ENCODE peak calls at places on chromosomes 16 and 17, in seven cellular contexts. One of them, this sample, is unnamed.

GRCh38 chr17:13671771-13672170 is 70.0 kb upstream of the HS3ST3A1 start:
- DNase-seq in GM12878: no peak
- DNase-seq in HepG2: no peak
- DNase-seq in H1: no peak
- DNase-seq in NT2/D1: no peak
- DNase-seq in HCT116: no peak
- DNase-seq in SK-N-SH: no peak
- DNase-seq in this sample: no peak

GRCh38 chr16:89038811-89039735 is 54.6 kb upstream of the ACSF3 start:
- DNase-seq in HepG2: no peak
- DNase-seq in GM12878: no peak
- DNase-seq in SK-N-SH: no peak
- DNase-seq in NT2/D1: no peak
- DNase-seq in HCT116: no peak
- DNase-seq in H1: no peak
- DNase-seq in this sample: no peak

GRCh38 chr16:56849690-56850680 is 15.0 kb upstream of the SLC12A3 start:
- DNase-seq in HCT116: no peak
- DNase-seq in NT2/D1: no peak
- DNase-seq in H1: no peak
- DNase-seq in GM12878: no peak
- DNase-seq in HepG2: peak
- DNase-seq in SK-N-SH: no peak
- DNase-seq in this sample: no peak

GRCh38 chr17:77867976-77868713 is 90.4 kb upstream of the TNRC6C start:
- DNase-seq in HepG2: no peak
- DNase-seq in SK-N-SH: no peak
- DNase-seq in GM12878: no peak
- DNase-seq in HCT116: no peak
- DNase-seq in H1: no peak
- DNase-seq in NT2/D1: no peak
- DNase-seq in this sample: no peak

GRCh38 chr16:19896951-19897350 is 12.3 kb upstream of the GPRC5B start:
- DNase-seq in HCT116: no peak
- DNase-seq in SK-N-SH: no peak
- DNase-seq in GM12878: no peak
- DNase-seq in NT2/D1: no peak
- DNase-seq in HepG2: no peak
- DNase-seq in H1: no peak
- DNase-seq in this sample: no peak

GRCh38 chr17:21239680-21240374 is 13.4 kb downstream of the NATD1 start:
- DNase-seq in HepG2: peak
- DNase-seq in H1: peak
- DNase-seq in HCT116: no peak
- DNase-seq in GM12878: no peak
- DNase-seq in SK-N-SH: peak
- DNase-seq in NT2/D1: no peak
- DNase-seq in this sample: peak

GRCh38 chr16:75591001-75591852 is 25.0 kb downstream of the GABARAPL2 start:
- DNase-seq in SK-N-SH: peak
- DNase-seq in HCT116: no peak
- DNase-seq in GM12878: no peak
- DNase-seq in NT2/D1: no peak
- DNase-seq in H1: no peak
- DNase-seq in HepG2: no peak
- DNase-seq in this sample: peak

GRCh38 chr17:57284583-57284982 is 28.3 kb downstream of the MSI2 start:
- DNase-seq in H1: no peak
- DNase-seq in HCT116: no peak
- DNase-seq in HepG2: no peak
- DNase-seq in SK-N-SH: no peak
- DNase-seq in GM12878: no peak
- DNase-seq in NT2/D1: no peak
- DNase-seq in this sample: peak

GRCh38 chr17:79003661-79004411 is 5.7 kb downstream of the CANT1 start:
- DNase-seq in SK-N-SH: no peak
- DNase-seq in NT2/D1: no peak
- DNase-seq in HCT116: no peak
- DNase-seq in H1: no peak
- DNase-seq in GM12878: no peak
- DNase-seq in HepG2: no peak
- DNase-seq in this sample: no peak

GRCh38 chr16:84069540-84069939 is 26.9 kb upstream of the SLC38A8 start:
- DNase-seq in HepG2: no peak
- DNase-seq in NT2/D1: no peak
- DNase-seq in H1: no peak
- DNase-seq in HCT116: no peak
- DNase-seq in SK-N-SH: no peak
- DNase-seq in GM12878: no peak
- DNase-seq in this sample: no peak

GRCh38 chr16:35562471-35562870 is 2103.1 kb downstream of the TP53TG3F start:
- DNase-seq in HepG2: no peak
- DNase-seq in HCT116: no peak
- DNase-seq in SK-N-SH: no peak
- DNase-seq in NT2/D1: no peak
- DNase-seq in GM12878: no peak
- DNase-seq in H1: no peak
- DNase-seq in this sample: no peak

GRCh38 chr17:78484300-78485159 is 92.7 kb downstream of the DNAH17 start:
- DNase-seq in NT2/D1: no peak
- DNase-seq in H1: peak
- DNase-seq in GM12878: no peak
- DNase-seq in HCT116: peak
- DNase-seq in SK-N-SH: no peak
- DNase-seq in HepG2: no peak
- DNase-seq in this sample: peak

GRCh38 chr17:49901460-49902331 is 53.8 kb upstream of the TAC4 start:
- DNase-seq in H1: no peak
- DNase-seq in NT2/D1: no peak
- DNase-seq in SK-N-SH: peak
- DNase-seq in GM12878: no peak
- DNase-seq in HCT116: peak
- DNase-seq in HepG2: peak
- DNase-seq in this sample: peak

GRCh38 chr16:76541062-76541461 is 263.9 kb downstream of the CNTNAP4 start:
- DNase-seq in NT2/D1: no peak
- DNase-seq in HCT116: no peak
- DNase-seq in SK-N-SH: no peak
- DNase-seq in GM12878: no peak
- DNase-seq in H1: no peak
- DNase-seq in HepG2: no peak
- DNase-seq in this sample: no peak

GRCh38 chr17:16141685-16142084 is 73.6 kb downstream of the NCOR1 start:
- DNase-seq in HCT116: no peak
- DNase-seq in SK-N-SH: no peak
- DNase-seq in HepG2: no peak
- DNase-seq in GM12878: no peak
- DNase-seq in H1: no peak
- DNase-seq in NT2/D1: no peak
- DNase-seq in this sample: no peak

GRCh38 chr17:47604268-47604927 is 45.3 kb upstream of the KPNB1 start:
- DNase-seq in H1: no peak
- DNase-seq in NT2/D1: no peak
- DNase-seq in HepG2: no peak
- DNase-seq in HCT116: no peak
- DNase-seq in SK-N-SH: peak
- DNase-seq in GM12878: no peak
- DNase-seq in this sample: no peak

GRCh38 chr17:56793947-56794346 is 39.8 kb downstream of the C17orf67 start:
- DNase-seq in NT2/D1: no peak
- DNase-seq in H1: no peak
- DNase-seq in GM12878: no peak
- DNase-seq in HepG2: no peak
- DNase-seq in SK-N-SH: no peak
- DNase-seq in HCT116: no peak
- DNase-seq in this sample: no peak

GRCh38 chr16:76653390-76654026 is 376.3 kb downstream of the CNTNAP4 start:
- DNase-seq in H1: no peak
- DNase-seq in HepG2: peak
- DNase-seq in GM12878: peak
- DNase-seq in NT2/D1: peak
- DNase-seq in SK-N-SH: peak
- DNase-seq in HCT116: no peak
- DNase-seq in this sample: peak

GRCh38 chr16:61274211-61274610 is 762.0 kb downstream of the CDH8 start:
- DNase-seq in H1: no peak
- DNase-seq in HCT116: no peak
- DNase-seq in SK-N-SH: no peak
- DNase-seq in GM12878: no peak
- DNase-seq in NT2/D1: no peak
- DNase-seq in HepG2: no peak
- DNase-seq in this sample: no peak

GRCh38 chr17:51425793-51426192 is 165.4 kb downstream of the UTP18 start:
- DNase-seq in SK-N-SH: no peak
- DNase-seq in GM12878: no peak
- DNase-seq in NT2/D1: no peak
- DNase-seq in HepG2: no peak
- DNase-seq in H1: no peak
- DNase-seq in HCT116: no peak
- DNase-seq in this sample: no peak

GRCh38 chr16:16928532-16929101 is 542.1 kb downstream of the XYLT1 start:
- DNase-seq in GM12878: no peak
- DNase-seq in NT2/D1: no peak
- DNase-seq in H1: no peak
- DNase-seq in HCT116: no peak
- DNase-seq in HepG2: no peak
- DNase-seq in SK-N-SH: no peak
- DNase-seq in this sample: no peak

GRCh38 chr17:65041518-65041917 is 15.0 kb downstream of the GNA13 start:
- DNase-seq in H1: no peak
- DNase-seq in HepG2: no peak
- DNase-seq in HCT116: no peak
- DNase-seq in NT2/D1: no peak
- DNase-seq in SK-N-SH: no peak
- DNase-seq in GM12878: no peak
- DNase-seq in this sample: no peak

GRCh38 chr16:9966569-9967157 is 215.6 kb downstream of the GRIN2A start:
- DNase-seq in H1: no peak
- DNase-seq in HCT116: no peak
- DNase-seq in SK-N-SH: no peak
- DNase-seq in NT2/D1: no peak
- DNase-seq in HepG2: peak
- DNase-seq in GM12878: peak
- DNase-seq in this sample: no peak

GRCh38 chr16:27370318-27370717 is 31.7 kb upstream of the IL21R start:
- DNase-seq in SK-N-SH: no peak
- DNase-seq in HCT116: no peak
- DNase-seq in HepG2: no peak
- DNase-seq in H1: no peak
- DNase-seq in GM12878: no peak
- DNase-seq in NT2/D1: no peak
- DNase-seq in this sample: no peak

GRCh38 chr16:27366687-27367462 is 35.1 kb upstream of the IL21R start:
- DNase-seq in NT2/D1: no peak
- DNase-seq in HepG2: no peak
- DNase-seq in GM12878: no peak
- DNase-seq in HCT116: no peak
- DNase-seq in SK-N-SH: peak
- DNase-seq in H1: no peak
- DNase-seq in this sample: peak

GRCh38 chr16:27367463-27368357 is 34.3 kb upstream of the IL21R start:
- DNase-seq in HCT116: peak
- DNase-seq in GM12878: peak
- DNase-seq in NT2/D1: peak
- DNase-seq in H1: peak
- DNase-seq in HepG2: peak
- DNase-seq in SK-N-SH: peak
- DNase-seq in this sample: peak

GRCh38 chr16:27368358-27368722 is 33.6 kb upstream of the IL21R start:
- DNase-seq in NT2/D1: no peak
- DNase-seq in H1: no peak
- DNase-seq in HepG2: no peak
- DNase-seq in HCT116: no peak
- DNase-seq in SK-N-SH: no peak
- DNase-seq in GM12878: no peak
- DNase-seq in this sample: no peak

DNA sequence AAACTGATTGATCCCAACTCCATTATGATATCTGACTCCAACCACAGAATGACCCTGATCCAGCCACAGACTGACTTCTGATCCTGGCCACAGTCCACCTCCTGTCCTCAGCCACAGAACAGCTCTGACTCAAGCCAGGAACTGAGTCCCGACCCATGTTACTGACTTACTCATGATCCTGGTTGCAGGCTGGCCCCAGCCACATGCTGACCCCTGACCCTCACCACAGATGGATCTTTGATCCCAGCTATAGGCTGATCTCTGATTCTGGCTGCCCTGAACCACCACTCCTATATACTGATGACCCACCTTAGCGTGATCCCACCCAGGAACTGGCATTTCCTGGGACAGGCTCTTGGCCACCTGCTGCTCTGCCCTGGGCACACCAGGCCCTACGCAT is 32.2 kb upstream of the IL21R start:
- DNase-seq in GM12878: no peak
- DNase-seq in SK-N-SH: no peak
- DNase-seq in HCT116: no peak
- DNase-seq in H1: no peak
- DNase-seq in NT2/D1: no peak
- DNase-seq in HepG2: peak
- DNase-seq in this sample: no peak
- TF ChIP-seq YY1 in GM12878: no peak
- TF ChIP-seq YY1 in SK-N-SH: no peak
- TF ChIP-seq YY1 in HCT116: no peak
- TF ChIP-seq YY1 in H1: no peak
- TF ChIP-seq YY1 in NT2/D1: no peak
- TF ChIP-seq YY1 in HepG2: no peak
- TF ChIP-seq YY1 in this sample: no peak

GRCh38 chr17:8275421-8276290 is 12.8 kb upstream of the RANGRF start:
- DNase-seq in H1: no peak
- DNase-seq in HepG2: no peak
- DNase-seq in SK-N-SH: no peak
- DNase-seq in HCT116: no peak
- DNase-seq in GM12878: no peak
- DNase-seq in NT2/D1: no peak
- DNase-seq in this sample: no peak
- TF ChIP-seq YY1 in H1: no peak
- TF ChIP-seq YY1 in HepG2: no peak
- TF ChIP-seq YY1 in SK-N-SH: no peak
- TF ChIP-seq YY1 in HCT116: no peak
- TF ChIP-seq YY1 in GM12878: no peak
- TF ChIP-seq YY1 in NT2/D1: no peak
- TF ChIP-seq YY1 in this sample: no peak

DNA sequence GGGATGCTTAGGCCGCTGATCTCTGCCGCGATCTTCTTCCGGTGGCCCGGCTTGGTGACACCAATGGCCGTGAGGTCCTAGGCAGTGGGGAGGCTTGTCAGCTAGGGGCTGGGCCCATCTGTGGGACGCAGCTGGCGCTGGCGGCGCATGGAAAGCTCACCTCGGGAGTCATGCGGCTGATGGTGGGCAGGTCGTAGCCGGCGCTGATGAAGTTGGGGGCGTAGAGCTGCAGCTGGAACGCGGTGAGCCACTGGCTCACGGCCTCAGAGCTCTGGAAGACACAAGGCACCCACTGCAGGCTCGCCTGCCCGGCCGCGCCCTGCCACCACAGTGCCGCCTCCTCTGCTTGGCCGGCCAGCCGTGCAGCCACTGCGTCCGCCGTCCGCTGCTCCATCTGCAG is 12.7 kb downstream of the CASKIN1 start:
- DNase-seq in NT2/D1: no peak
- DNase-seq in HCT116: no peak
- DNase-seq in H1: no peak
- DNase-seq in GM12878: no peak
- DNase-seq in HepG2: no peak
- DNase-seq in SK-N-SH: no peak
- DNase-seq in this sample: no peak
- TF ChIP-seq YY1 in NT2/D1: no peak
- TF ChIP-seq YY1 in HCT116: no peak
- TF ChIP-seq YY1 in H1: no peak
- TF ChIP-seq YY1 in GM12878: no peak
- TF ChIP-seq YY1 in HepG2: no peak
- TF ChIP-seq YY1 in SK-N-SH: no peak
- TF ChIP-seq YY1 in this sample: no peak

GRCh38 chr16:79811541-79811940 is 211.0 kb upstream of the MAF start:
- DNase-seq in SK-N-SH: no peak
- DNase-seq in NT2/D1: no peak
- DNase-seq in HCT116: no peak
- DNase-seq in H1: no peak
- DNase-seq in GM12878: no peak
- DNase-seq in HepG2: no peak
- DNase-seq in this sample: no peak
- TF ChIP-seq YY1 in SK-N-SH: no peak
- TF ChIP-seq YY1 in NT2/D1: no peak
- TF ChIP-seq YY1 in HCT116: no peak
- TF ChIP-seq YY1 in H1: no peak
- TF ChIP-seq YY1 in GM12878: no peak
- TF ChIP-seq YY1 in HepG2: no peak
- TF ChIP-seq YY1 in this sample: no peak